ENCODE peak calls at places on chromosomes 12 and 14, in seven cellular contexts. A is choroid plexus epithelial cell, F is MM.1S, Z is PC-9, X is ovary, Y is fibroblast of mammary gland, J is IMR-90. O is an unnamed sample.

GRCh38 chr14:45253754-45254300 is 825 bp upstream of the MIS18BP1 start:
- DNase-seq in A (peak), F (peak), Z (no peak), X (peak), Y (peak), J (peak), O (peak)

GRCh38 chr14:87805315-87805723 is 187.7 kb downstream of the GALC start:
- DNase-seq in A (no peak), F (no peak), Z (peak), X (no peak), Y (peak), J (no peak), O (peak)

GRCh38 chr12:3726455-3726854 is 26.5 kb downstream of the CRACR2A start:
- DNase-seq in A (no peak), F (no peak), Z (no peak), X (no peak), Y (no peak), J (no peak), O (no peak)

GRCh38 chr14:86597279-86597678 is 1067.3 kb downstream of the FLRT2 start:
- DNase-seq in A (no peak), F (no peak), Z (no peak), X (no peak), Y (no peak), J (no peak), O (no peak)

GRCh38 chr12:6570264-6570887 is 2.3 kb upstream of the NOP2 start:
- DNase-seq in A (peak), F (peak), Z (peak), X (peak), Y (peak), J (no peak), O (peak)

GRCh38 chr12:30980886-30981662 is 54.5 kb downstream of the TSPAN11 start:
- DNase-seq in A (no peak), F (no peak), Z (no peak), X (no peak), Y (no peak), J (no peak), O (no peak)

GRCh38 chr12:130433834-130434233 is 96.1 kb downstream of the PIWIL1 start:
- DNase-seq in A (no peak), F (no peak), Z (no peak), X (no peak), Y (no peak), J (no peak), O (no peak)

GRCh38 chr12:57750561-57751431 is 1.3 kb downstream of the CDK4 start:
- DNase-seq in A (no peak), F (no peak), Z (no peak), X (no peak), Y (no peak), J (peak), O (no peak)

GRCh38 chr12:70756791-70757190 is 119.6 kb upstream of the PTPRB start:
- DNase-seq in A (no peak), F (no peak), Z (no peak), X (no peak), Y (no peak), J (no peak), O (no peak)

GRCh38 chr12:109261087-109261486 is 48.0 kb downstream of the FOXN4 start:
- DNase-seq in A (no peak), F (no peak), Z (no peak), X (no peak), Y (no peak), J (no peak), O (no peak)

GRCh38 chr12:113061061-113061694 is 4.6 kb downstream of the DTX1 start:
- DNase-seq in A (no peak), F (no peak), Z (no peak), X (no peak), Y (no peak), J (no peak), O (no peak)

GRCh38 chr12:57795354-57795753 is 12.8 kb downstream of the TSFM start:
- DNase-seq in A (no peak), F (no peak), Z (no peak), X (no peak), Y (no peak), J (peak), O (no peak)

GRCh38 chr12:2958432-2959193 is 584 bp upstream of the TEAD4 start:
- DNase-seq in A (peak), F (peak), Z (peak), X (peak), Y (peak), J (peak), O (peak)

GRCh38 chr12:27969011-27969900 is 3.3 kb downstream of the PTHLH start:
- DNase-seq in A (peak), F (no peak), Z (peak), X (no peak), Y (peak), J (peak), O (peak)

GRCh38 chr14:89924224-89924623 is 30.3 kb downstream of the EFCAB11 start:
- DNase-seq in A (no peak), F (no peak), Z (no peak), X (no peak), Y (no peak), J (no peak), O (no peak)

GRCh38 chr14:52111583-52111982 is 42.7 kb upstream of the NID2 start:
- DNase-seq in A (peak), F (no peak), Z (no peak), X (no peak), Y (peak), J (peak), O (no peak)

GRCh38 chr14:24303988-24304387 is 3.8 kb downstream of the CIDEB start:
- DNase-seq in A (no peak), F (no peak), Z (no peak), X (no peak), Y (no peak), J (no peak), O (no peak)

GRCh38 chr14:53620325-53620716 is 336.3 kb downstream of the BMP4 start:
- DNase-seq in A (peak), F (no peak), Z (no peak), X (no peak), Y (no peak), J (peak), O (no peak)

GRCh38 chr12:44287545-44287944 is 451.7 kb downstream of the TMEM117 start:
- DNase-seq in A (no peak), F (no peak), Z (no peak), X (no peak), Y (peak), J (peak), O (no peak)

GRCh38 chr12:106956048-106956935 is 585 bp downstream of the TMEM263 start:
- DNase-seq in A (peak), F (peak), Z (peak), X (peak), Y (peak), J (peak), O (peak)

GRCh38 chr12:130983328-130984017 is 29.8 kb downstream of the ADGRD1 start:
- DNase-seq in A (no peak), F (no peak), Z (no peak), X (no peak), Y (no peak), J (no peak), O (no peak)

GRCh38 chr12:31923063-31923412 is 36.2 kb upstream of the RESF1 start:
- DNase-seq in A (no peak), F (no peak), Z (no peak), X (no peak), Y (peak), J (no peak), O (no peak)

GRCh38 chr12:67747869-67748760 is 99.6 kb downstream of the DYRK2 start:
- DNase-seq in A (peak), F (no peak), Z (no peak), X (no peak), Y (peak), J (peak), O (peak)

GRCh38 chr14:91924871-91925726 is 22.4 kb downstream of the FBLN5 start:
- DNase-seq in A (peak), F (no peak), Z (no peak), X (no peak), Y (peak), J (no peak), O (no peak)

GRCh38 chr12:130249376-130249775 is 87.1 kb downstream of the FZD10 start:
- DNase-seq in A (no peak), F (no peak), Z (no peak), X (no peak), Y (no peak), J (no peak), O (no peak)

DNA sequence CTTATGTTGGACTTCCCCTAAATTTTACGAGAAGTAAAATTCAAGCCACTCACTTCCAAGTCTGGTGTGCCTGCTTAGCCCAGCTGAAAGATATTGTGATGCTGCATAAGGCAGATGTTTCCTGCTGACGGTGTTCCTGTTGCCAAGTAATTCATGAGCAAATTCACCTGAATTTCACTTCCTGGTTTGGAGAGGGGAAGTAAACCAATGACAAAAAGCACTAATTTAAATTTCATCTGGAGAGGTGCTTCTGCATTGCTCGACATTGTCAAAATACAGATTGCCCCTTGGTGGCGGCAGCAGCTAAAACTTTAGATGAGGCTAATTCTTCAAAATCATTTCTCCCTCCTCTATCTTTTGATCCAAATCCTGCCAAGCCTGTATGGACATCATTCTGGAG is 281.1 kb downstream of the AACS start:
- DNase-seq in A (no peak), F (peak), Z (no peak), X (no peak), Y (no peak), J (no peak), O (no peak)
- TF ChIP-seq CTCF in A (no peak), F (peak), Z (peak), X (no peak), Y (no peak), J (no peak), O (no peak)

GRCh38 chr12:1630081-1630826 is 1.2 kb downstream of the WNT5B start:
- DNase-seq in A (no peak), F (no peak), Z (peak), X (peak), Y (peak), J (no peak), O (peak)
- TF ChIP-seq CTCF in A (no peak), F (no peak), Z (no peak), X (no peak), Y (no peak), J (no peak), O (no peak)

GRCh38 chr12:104733717-104734175 is 224.3 kb downstream of the SLC41A2 start:
- DNase-seq in A (no peak), F (no peak), Z (no peak), X (no peak), Y (no peak), J (no peak), O (peak)
- TF ChIP-seq CTCF in A (peak), F (peak), Z (peak), X (no peak), Y (no peak), J (peak), O (no peak)

GRCh38 chr12:644818-645552 is 18.3 kb downstream of the NINJ2 start:
- DNase-seq in A (peak), F (no peak), Z (no peak), X (no peak), Y (peak), J (no peak), O (no peak)

GRCh38 chr12:647039-647712 is 16.1 kb downstream of the NINJ2 start:
- DNase-seq in A (no peak), F (no peak), Z (no peak), X (no peak), Y (no peak), J (no peak), O (no peak)

GRCh38 chr12:645563-646071 is 17.6 kb downstream of the NINJ2 start:
- DNase-seq in A (peak), F (no peak), Z (peak), X (peak), Y (peak), J (peak), O (no peak)

GRCh38 chr12:646303-647038 is 16.8 kb downstream of the NINJ2 start:
- DNase-seq in A (peak), F (no peak), Z (no peak), X (peak), Y (peak), J (no peak), O (no peak)

DNA sequence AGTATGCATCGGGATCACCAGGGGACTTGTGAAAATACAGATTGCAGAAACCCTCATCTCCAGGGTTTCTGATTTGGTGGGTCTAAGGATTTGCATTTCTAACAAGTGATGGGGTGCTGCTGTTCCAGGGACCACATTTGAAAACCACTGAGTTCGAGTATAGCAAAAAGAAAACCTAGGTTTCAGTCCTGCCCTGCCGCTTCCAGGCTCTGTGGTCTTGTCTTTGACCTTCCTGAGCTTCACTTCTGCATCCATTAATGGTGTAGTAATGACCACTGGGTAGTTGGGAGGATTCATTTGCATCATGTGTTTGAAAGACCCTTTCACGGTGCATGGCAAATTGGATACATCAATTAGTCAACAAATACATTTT is 15.5 kb downstream of the NINJ2 start:
- DNase-seq in A (no peak), F (no peak), Z (no peak), X (no peak), Y (no peak), J (no peak), O (no peak)
- TF ChIP-seq CTCF in A (no peak), F (no peak), Z (no peak), X (no peak), Y (no peak), J (no peak), O (no peak)

O was measured in Calu3.